ENCODE peak calls at places on chromosomes 5 and 9, in four cellular contexts. V, J, I and U are unnamed samples.

GRCh38 chr9:32385135-32385884 is 867 bp downstream of the ACO1 start:
- DNase-seq in J (no peak), V (no peak), I (no peak), U (no peak)

GRCh38 chr5:173010547-173011464 is 27.2 kb downstream of the ATP6V0E1 start:
- DNase-seq in J (peak), V (peak), I (peak), U (no peak)

GRCh38 chr5:19047277-19047676 is 940.7 kb downstream of the CDH18 start:
- DNase-seq in V (no peak), I (no peak), J (no peak), U (no peak)

GRCh38 chr5:158522001-158522400 is 577.7 kb downstream of the EBF1 start:
- DNase-seq in J (no peak), I (no peak), V (no peak), U (no peak)

GRCh38 chr9:2461886-2462285 is 159.7 kb upstream of the VLDLR start:
- DNase-seq in V (no peak), J (no peak), I (no peak), U (no peak)

GRCh38 chr9:100601216-100601615 is 23.3 kb downstream of the CAVIN4 start:
- DNase-seq in V (no peak), I (no peak), J (no peak), U (no peak)

GRCh38 chr9:109408759-109409462 is 88.1 kb upstream of the EPB41L4B start:
- DNase-seq in J (no peak), I (no peak), V (no peak), U (no peak)

GRCh38 chr9:132806723-132807421 is 71.2 kb downstream of the AK8 start:
- DNase-seq in J (no peak), I (no peak), V (no peak), U (no peak)

GRCh38 chr9:69444021-69444420 is 119.0 kb downstream of the ENTREP1 start:
- DNase-seq in V (no peak), I (no peak), J (no peak), U (no peak)

GRCh38 chr9:97980479-97980803 is 2.7 kb upstream of the ANP32B start:
- DNase-seq in I (no peak), V (peak), J (peak), U (no peak)

GRCh38 chr5:15510092-15510491 is 10.1 kb downstream of the FBXL7 start:
- DNase-seq in J (no peak), I (no peak), V (no peak), U (no peak)

GRCh38 chr9:129665008-129665771 is at the start of gene PRRX2:
- DNase-seq in J (peak), I (peak), V (peak), U (no peak)

GRCh38 chr5:73786043-73786831 is 160.2 kb downstream of the ARHGEF28 start:
- DNase-seq in I (no peak), V (no peak), J (no peak), U (peak)

GRCh38 chr9:121612511-121612998 is 38.9 kb upstream of the DAB2IP start:
- DNase-seq in V (no peak), J (no peak), I (no peak), U (peak)

GRCh38 chr9:614421-614820 is 227.1 kb upstream of the DMRT1 start:
- DNase-seq in I (no peak), J (peak), V (no peak), U (no peak)

GRCh38 chr5:126597156-126597555 is 2.1 kb upstream of the ALDH7A1 start:
- DNase-seq in V (no peak), I (no peak), J (no peak), U (peak)

GRCh38 chr9:98922721-98923435 is 20.8 kb upstream of the COL15A1 start:
- DNase-seq in I (no peak), J (no peak), V (no peak), U (no peak)

GRCh38 chr9:21812415-21812814 is 10.0 kb downstream of the MTAP start:
- DNase-seq in J (no peak), V (no peak), I (no peak), U (peak)

GRCh38 chr5:20678814-20679298 is 690.9 kb upstream of the CDH18 start:
- DNase-seq in V (no peak), J (no peak), I (no peak), U (peak)

GRCh38 chr5:6158974-6159863 is 219.1 kb downstream of the MED10 start:
- DNase-seq in J (no peak), V (no peak), I (no peak), U (peak)

GRCh38 chr9:127279717-127280285 is 15.2 kb downstream of the GARNL3 start:
- DNase-seq in V (no peak), I (no peak), J (no peak), U (no peak)
- H3K27ac ChIP-seq in V (no peak), I (no peak), J (no peak), U (no peak)

GRCh38 chr5:32233696-32234447 is 59.8 kb upstream of the GOLPH3 start:
- DNase-seq in V (no peak), I (no peak), J (no peak), U (no peak)
- H3K27ac ChIP-seq in V (no peak), I (no peak), J (no peak), U (peak)

GRCh38 chr5:150017606-150018005 is 17.1 kb downstream of the HMGXB3 start:
- DNase-seq in I (no peak), J (no peak), V (no peak), U (no peak)
- H3K27ac ChIP-seq in I (no peak), J (no peak), V (no peak), U (peak)

GRCh38 chr5:101989659-101990058 is 306.4 kb downstream of the SLCO4C1 start:
- DNase-seq in J (no peak), V (no peak), I (no peak), U (no peak)

GRCh38 chr5:101991486-101991885 is 304.6 kb downstream of the SLCO4C1 start:
- DNase-seq in V (no peak), J (no peak), I (no peak), U (peak)

GRCh38 chr5:101997235-101997634 is 298.8 kb downstream of the SLCO4C1 start:
- DNase-seq in J (no peak), V (no peak), I (no peak), U (no peak)

DNA sequence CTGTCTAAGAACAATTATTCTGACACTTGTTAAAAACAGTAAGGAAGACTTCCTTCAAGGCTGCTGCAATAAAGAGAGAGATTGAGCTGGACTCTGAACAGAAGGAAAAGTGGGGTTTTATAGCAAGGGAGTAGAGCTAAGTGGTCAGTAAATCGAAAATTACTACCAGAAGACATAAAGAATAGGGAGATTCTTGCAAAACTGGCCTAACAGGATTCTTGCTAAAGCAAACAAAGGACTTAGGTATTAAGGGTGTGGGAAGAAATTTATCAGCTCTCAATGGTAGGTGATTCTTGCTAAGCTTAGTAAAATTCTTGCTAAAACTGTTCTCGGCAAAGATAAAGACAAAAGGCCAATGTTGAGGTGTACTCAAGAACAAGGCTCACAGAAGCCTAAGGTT is 300.5 kb downstream of the SLCO4C1 start:
- DNase-seq in I (no peak), J (no peak), V (no peak), U (peak)
- H3K27ac ChIP-seq in I (no peak), J (no peak), V (no peak), U (peak)

DNA sequence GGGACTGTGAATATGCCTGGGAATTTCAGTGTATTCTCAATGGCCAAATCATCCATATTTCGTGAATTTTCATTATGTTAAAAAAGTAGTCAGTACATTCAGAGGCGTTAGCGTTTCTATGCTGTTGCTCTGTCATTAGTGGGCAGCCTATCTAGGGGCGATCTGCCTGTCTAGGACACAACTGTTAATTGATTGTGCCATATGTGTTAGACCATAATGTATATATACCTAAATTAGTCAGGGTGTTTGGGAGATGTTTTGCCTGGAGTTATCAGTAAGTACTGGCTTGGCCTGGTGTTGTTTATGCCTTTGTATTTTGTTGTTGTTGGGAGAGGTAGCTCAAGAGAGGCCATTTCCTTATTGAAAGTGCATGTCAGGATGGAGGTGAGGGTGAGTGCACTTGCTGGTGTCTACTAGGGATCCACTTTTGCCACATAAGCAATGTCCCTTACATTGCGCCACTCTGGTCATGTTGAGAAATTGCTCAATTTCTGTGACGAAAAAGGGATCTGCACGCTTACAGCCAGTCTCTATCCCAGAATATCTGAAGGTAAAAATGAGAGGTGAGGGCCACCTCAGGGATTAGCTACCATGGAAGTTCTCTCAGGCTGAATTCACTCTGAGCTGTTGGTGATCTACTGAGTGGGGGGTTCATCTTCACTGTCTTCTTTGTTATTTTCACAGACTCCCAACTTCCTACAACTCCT is 123.3 kb downstream of the ST8SIA4 start:
- DNase-seq in V (no peak), J (no peak), I (no peak), U (no peak)
- H3K27ac ChIP-seq in V (no peak), J (no peak), I (no peak), U (no peak)

DNA sequence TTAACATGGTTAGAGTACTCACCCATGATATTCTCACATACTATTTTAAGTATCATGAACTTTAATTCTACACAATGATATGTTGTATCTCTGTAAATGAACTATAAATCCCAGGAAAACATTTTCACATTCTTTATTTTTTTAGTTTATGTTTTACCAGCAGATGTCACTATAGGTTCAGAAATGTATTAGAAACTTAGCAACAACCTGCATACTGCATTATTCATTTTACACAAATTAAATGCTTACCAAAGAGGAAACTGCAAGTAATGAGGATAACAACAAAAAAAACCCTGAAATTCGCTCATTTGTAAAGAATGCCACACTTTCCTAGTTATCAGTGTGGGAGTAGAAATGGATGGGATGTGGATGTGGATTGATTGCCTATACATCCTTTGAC is 217.5 kb upstream of the OTULINL start:
- DNase-seq in J (no peak), I (no peak), V (no peak), U (no peak)
- H3K27ac ChIP-seq in J (no peak), I (no peak), V (no peak), U (no peak)

GRCh38 chr9:114928092-114928491 is 2.3 kb downstream of the TNFSF8 start:
- DNase-seq in I (no peak), V (no peak), J (no peak), U (no peak)
- H3K27ac ChIP-seq in I (no peak), V (no peak), J (no peak), U (no peak)

GRCh38 chr5:136079195-136079985 is 50.6 kb downstream of the TGFBI start:
- DNase-seq in I (no peak), V (no peak), J (no peak), U (no peak)

GRCh38 chr5:136081192-136081591 is 51.5 kb upstream of the SMAD5 start:
- DNase-seq in V (no peak), J (no peak), I (no peak), U (no peak)

GRCh38 chr5:136080113-136080482 is 51.3 kb downstream of the TGFBI start:
- DNase-seq in J (no peak), V (no peak), I (no peak), U (no peak)

GRCh38 chr5:136082390-136083193 is 50.1 kb upstream of the SMAD5 start:
- DNase-seq in I (peak), V (peak), J (peak), U (no peak)

GRCh38 chr5:136080483-136081180 is 51.8 kb downstream of the TGFBI start:
- DNase-seq in J (peak), I (peak), V (peak), U (no peak)
- H3K27ac ChIP-seq in J (peak), I (no peak), V (peak), U (no peak)

GRCh38 chr9:10265102-10265708 is 347.6 kb downstream of the PTPRD start:
- DNase-seq in I (no peak), V (no peak), J (no peak), U (peak)
- H3K27ac ChIP-seq in I (no peak), V (no peak), J (no peak), U (peak)

GRCh38 chr9:116144555-116144954 is 9.0 kb upstream of the PAPPA start:
- DNase-seq in V (no peak), I (no peak), J (no peak), U (peak)
- H3K27ac ChIP-seq in V (no peak), I (no peak), J (no peak), U (peak)